ENCODE peak calls at places on chromosomes 16 and 17, in four cellular contexts. One of them, this sample, is unnamed.

GRCh38 chr17:4449736-4450135 is 16.0 kb downstream of the SPNS3 start:
- DNase-seq in WTC11: no peak
- DNase-seq in HepG2: no peak
- DNase-seq in K562: no peak
- DNase-seq in this sample: no peak

GRCh38 chr17:70074236-70074830 is 692 bp upstream of the KCNJ16 start:
- DNase-seq in HepG2: no peak
- DNase-seq in WTC11: no peak
- DNase-seq in K562: no peak
- DNase-seq in this sample: no peak

GRCh38 chr17:73414171-73414955 is 102.6 kb upstream of the CDC42EP4 start:
- DNase-seq in HepG2: no peak
- DNase-seq in K562: no peak
- DNase-seq in WTC11: no peak
- DNase-seq in this sample: no peak

GRCh38 chr16:12801511-12802042 is 2.1 kb downstream of the CPPED1 start:
- DNase-seq in K562: no peak
- DNase-seq in WTC11: no peak
- DNase-seq in HepG2: peak
- DNase-seq in this sample: no peak

GRCh38 chr16:12575288-12575687 is 228.4 kb downstream of the CPPED1 start:
- DNase-seq in HepG2: no peak
- DNase-seq in WTC11: no peak
- DNase-seq in K562: no peak
- DNase-seq in this sample: no peak

GRCh38 chr17:1803280-1803679 is 26.4 kb downstream of the SMYD4 start:
- DNase-seq in HepG2: no peak
- DNase-seq in K562: no peak
- DNase-seq in WTC11: no peak
- DNase-seq in this sample: no peak

GRCh38 chr16:73713817-73714495 is 582.7 kb upstream of the PSMD7 start:
- DNase-seq in K562: peak
- DNase-seq in WTC11: peak
- DNase-seq in HepG2: peak
- DNase-seq in this sample: peak

GRCh38 chr17:50495918-50496317 is 12.3 kb upstream of the MYCBPAP start:
- DNase-seq in K562: no peak
- DNase-seq in HepG2: no peak
- DNase-seq in WTC11: no peak
- DNase-seq in this sample: no peak

GRCh38 chr16:12171206-12171605 is 194.7 kb downstream of the SNX29 start:
- DNase-seq in K562: no peak
- DNase-seq in WTC11: no peak
- DNase-seq in HepG2: no peak
- DNase-seq in this sample: no peak

GRCh38 chr16:51553910-51554309 is 402.8 kb upstream of the SALL1 start:
- DNase-seq in K562: no peak
- DNase-seq in HepG2: no peak
- DNase-seq in WTC11: no peak
- DNase-seq in this sample: no peak

GRCh38 chr17:15293558-15293957 is 28.4 kb upstream of the PMP22 start:
- DNase-seq in HepG2: no peak
- DNase-seq in K562: no peak
- DNase-seq in WTC11: no peak
- DNase-seq in this sample: no peak

GRCh38 chr16:58970775-58971174 is 236.7 kb upstream of the GOT2 start:
- DNase-seq in HepG2: no peak
- DNase-seq in WTC11: no peak
- DNase-seq in K562: no peak
- DNase-seq in this sample: no peak

GRCh38 chr16:53768593-53768992 is 64.6 kb downstream of the FTO start:
- DNase-seq in K562: no peak
- DNase-seq in HepG2: no peak
- DNase-seq in WTC11: no peak
- DNase-seq in this sample: no peak

GRCh38 chr16:23709536-23709935 is 3.5 kb downstream of the ERN2 start:
- DNase-seq in WTC11: no peak
- DNase-seq in K562: no peak
- DNase-seq in HepG2: no peak
- DNase-seq in this sample: no peak

GRCh38 chr17:2958706-2959222 is 104.6 kb downstream of the OR1D5 start:
- DNase-seq in WTC11: no peak
- DNase-seq in HepG2: no peak
- DNase-seq in K562: no peak
- DNase-seq in this sample: no peak

GRCh38 chr17:39083270-39083669 is 68.2 kb downstream of the PLXDC1 start:
- DNase-seq in HepG2: no peak
- DNase-seq in WTC11: no peak
- DNase-seq in K562: no peak
- DNase-seq in this sample: no peak

GRCh38 chr16:3112058-3112880 is at the start of gene ZNF205:
- DNase-seq in WTC11: peak
- DNase-seq in K562: peak
- DNase-seq in HepG2: peak
- DNase-seq in this sample: peak

GRCh38 chr17:47276444-47276843 is 22.8 kb downstream of the ITGB3 start:
- DNase-seq in WTC11: no peak
- DNase-seq in HepG2: no peak
- DNase-seq in K562: no peak
- DNase-seq in this sample: no peak

GRCh38 chr16:86579268-86580062 is 1.1 kb downstream of the FOXL1 start:
- DNase-seq in K562: no peak
- DNase-seq in WTC11: peak
- DNase-seq in HepG2: no peak
- DNase-seq in this sample: no peak

DNA sequence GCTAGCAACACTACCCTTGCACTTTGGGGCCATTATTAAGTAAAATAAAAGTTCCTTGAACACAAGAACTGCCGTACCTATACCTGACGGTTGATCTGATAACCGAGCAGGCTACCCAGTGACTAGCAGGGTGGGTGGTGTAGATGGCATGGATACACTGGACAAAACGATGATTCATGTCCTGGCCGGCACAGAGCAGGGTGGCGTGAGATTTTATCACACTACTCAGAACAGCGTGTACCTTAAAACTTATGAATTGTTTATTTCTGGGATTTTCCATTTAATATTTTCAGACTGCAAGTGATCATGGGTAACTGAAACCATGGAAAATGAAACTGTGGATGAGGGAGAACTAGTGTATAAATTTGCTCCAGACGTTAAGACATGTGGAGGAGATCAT is 41.0 kb upstream of the MSI2 start:
- DNase-seq in WTC11: no peak
- DNase-seq in K562: no peak
- DNase-seq in HepG2: no peak
- DNase-seq in this sample: no peak
- TF ChIP-seq ELF4 in WTC11: no peak
- TF ChIP-seq ELF4 in K562: no peak
- TF ChIP-seq ELF4 in HepG2: no peak
- TF ChIP-seq ELF4 in this sample: no peak

DNA sequence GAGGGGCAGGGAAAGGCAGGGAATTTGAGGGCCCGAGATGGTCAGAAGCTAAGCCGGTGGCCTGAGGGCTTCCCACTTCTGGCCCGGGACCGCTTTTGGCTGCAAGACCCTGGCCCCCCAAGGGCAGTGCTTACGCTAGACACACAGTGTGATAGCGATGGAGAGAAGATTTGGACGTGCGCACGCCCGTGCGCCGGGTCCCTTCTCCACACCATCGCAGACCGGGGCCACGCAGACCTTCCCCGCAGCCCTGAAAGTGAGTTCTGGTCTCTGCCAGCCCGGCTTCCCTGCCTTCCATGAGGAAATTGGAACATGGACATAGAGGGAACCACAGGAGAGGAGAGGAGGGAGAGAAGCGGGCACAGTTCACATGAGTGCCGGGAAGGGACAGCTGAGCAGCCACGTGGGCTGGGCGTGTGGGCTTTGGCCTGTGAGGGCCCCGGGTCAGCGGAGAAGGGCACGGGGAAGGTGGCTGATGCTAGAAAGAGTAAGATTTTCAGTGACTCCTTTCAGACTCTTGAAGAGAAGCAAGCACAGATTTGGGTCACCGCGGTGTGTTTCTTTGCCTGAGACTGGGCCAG is 23.8 kb downstream of the ZFPM1 start:
- DNase-seq in HepG2: no peak
- DNase-seq in K562: no peak
- DNase-seq in WTC11: no peak
- DNase-seq in this sample: no peak
- TF ChIP-seq ELF4 in HepG2: no peak
- TF ChIP-seq ELF4 in K562: no peak
- TF ChIP-seq ELF4 in WTC11: no peak
- TF ChIP-seq ELF4 in this sample: no peak

GRCh38 chr17:77882481-77883212 is 75.9 kb upstream of the TNRC6C start:
- DNase-seq in K562: no peak
- DNase-seq in HepG2: peak
- DNase-seq in WTC11: no peak
- DNase-seq in this sample: no peak
- TF ChIP-seq ELF4 in K562: no peak
- TF ChIP-seq ELF4 in HepG2: no peak
- TF ChIP-seq ELF4 in WTC11: no peak
- TF ChIP-seq ELF4 in this sample: no peak

DNA sequence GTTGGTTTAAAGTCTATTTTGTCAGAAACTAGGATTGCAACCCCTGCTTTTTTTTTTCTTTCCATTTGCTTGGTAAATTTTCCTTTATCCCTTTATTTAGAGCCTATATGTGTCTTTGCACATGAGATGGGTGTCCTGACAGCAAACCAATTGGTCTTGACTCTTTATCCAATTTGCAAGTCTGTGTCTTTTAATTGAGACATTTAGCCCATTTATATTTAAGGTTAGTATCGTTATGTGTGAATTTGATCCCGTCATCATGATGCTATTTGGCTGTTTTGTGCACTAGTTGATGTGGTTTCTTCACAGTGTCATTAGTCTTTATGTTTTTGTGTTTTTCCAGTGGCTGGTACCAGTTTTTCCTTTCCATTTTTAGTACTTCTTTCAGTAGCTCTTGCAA is 127.7 kb upstream of the ZNF267 start:
- DNase-seq in WTC11: no peak
- DNase-seq in K562: no peak
- DNase-seq in HepG2: no peak
- DNase-seq in this sample: no peak
- TF ChIP-seq ELF4 in WTC11: no peak
- TF ChIP-seq ELF4 in K562: no peak
- TF ChIP-seq ELF4 in HepG2: no peak
- TF ChIP-seq ELF4 in this sample: no peak

DNA sequence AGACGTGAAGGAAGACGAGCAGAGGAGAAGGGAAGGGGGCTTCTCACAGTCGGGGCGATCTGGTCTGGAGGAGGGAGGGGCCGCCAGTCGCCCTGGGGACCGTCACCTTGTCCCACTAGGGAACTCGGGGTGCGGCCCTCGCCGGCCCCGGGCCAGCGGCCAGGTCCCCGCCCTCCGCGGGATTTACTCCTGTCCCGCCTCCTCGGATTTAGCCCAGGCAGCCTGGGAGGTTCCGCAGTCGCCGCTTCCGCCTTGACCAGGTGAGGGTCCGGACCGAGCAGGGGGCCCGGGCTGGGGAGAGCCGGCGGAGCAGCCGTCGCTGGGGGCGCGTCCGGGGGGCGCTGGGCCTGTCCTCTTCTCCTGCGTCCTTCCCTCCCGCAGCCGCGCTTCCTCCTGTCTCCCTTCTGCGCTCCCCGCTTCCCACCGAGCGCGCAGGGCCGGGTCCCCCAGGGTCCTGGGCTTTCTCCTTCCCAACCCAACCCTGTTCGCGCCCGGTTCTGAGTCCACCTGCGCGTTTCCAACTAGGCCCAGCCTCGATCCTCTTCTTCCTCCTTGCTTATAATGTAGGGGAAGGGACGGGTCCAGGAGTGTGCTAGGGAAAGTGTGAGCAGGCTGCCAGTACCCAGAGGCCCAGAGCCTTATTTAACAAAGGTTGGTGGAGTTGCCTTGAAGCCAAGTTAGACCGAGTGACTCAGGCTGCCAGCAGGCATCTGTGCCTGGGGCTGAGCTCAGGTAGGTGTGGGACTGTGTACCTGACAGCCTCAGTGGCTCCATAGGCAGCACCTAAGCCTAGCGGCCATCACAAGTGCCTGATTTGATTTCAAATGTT is at the start of gene TNK1:
- DNase-seq in HepG2: peak
- DNase-seq in WTC11: peak
- DNase-seq in K562: peak
- DNase-seq in this sample: no peak
- TF ChIP-seq ELF4 in HepG2: no peak
- TF ChIP-seq ELF4 in WTC11: no peak
- TF ChIP-seq ELF4 in K562: no peak
- TF ChIP-seq ELF4 in this sample: no peak

DNA sequence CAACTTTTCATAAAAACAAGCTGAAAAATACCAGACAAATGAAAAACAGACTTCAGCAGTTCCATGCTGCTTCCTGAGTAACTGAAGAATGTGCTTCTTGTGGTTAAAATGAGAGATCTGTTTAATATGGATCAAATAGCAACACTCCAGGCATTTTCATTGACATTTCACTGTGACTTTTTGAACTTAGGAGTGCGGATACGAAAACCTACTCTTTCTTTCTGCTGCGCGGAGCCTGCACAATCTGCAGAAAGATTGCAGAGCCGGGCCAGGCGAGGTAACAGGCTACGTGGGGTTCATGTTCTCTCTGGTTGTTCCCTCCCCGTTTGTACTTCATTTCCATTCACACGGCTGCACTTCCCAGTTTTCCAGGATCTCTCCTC is 581 bp upstream of the PITPNC1 start:
- DNase-seq in K562: no peak
- DNase-seq in HepG2: no peak
- DNase-seq in WTC11: no peak
- DNase-seq in this sample: no peak
- TF ChIP-seq ELF4 in K562: no peak
- TF ChIP-seq ELF4 in HepG2: no peak
- TF ChIP-seq ELF4 in WTC11: no peak
- TF ChIP-seq ELF4 in this sample: no peak

DNA sequence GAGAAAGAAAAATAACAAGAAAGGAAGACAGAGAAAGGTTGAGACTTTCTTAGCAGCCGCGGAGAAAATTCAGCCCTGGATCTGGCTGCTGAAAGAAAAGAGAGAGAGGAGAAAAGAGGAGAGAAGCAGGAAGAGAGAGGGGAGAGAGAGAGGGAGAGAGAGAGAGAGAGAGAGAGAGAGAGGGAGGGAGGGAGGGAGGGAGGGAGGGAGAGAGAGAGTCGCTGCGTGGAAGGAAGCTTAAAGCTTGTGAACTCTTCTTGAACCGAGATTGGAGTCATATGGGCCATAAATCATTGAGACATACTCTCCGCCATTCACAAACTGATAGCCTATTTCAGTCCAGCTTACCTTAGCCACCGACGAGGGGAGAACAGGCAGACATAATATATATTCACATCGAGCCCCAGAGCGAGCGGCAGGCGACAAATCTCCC is 10.3 kb upstream of the HOXB2 start:
- DNase-seq in K562: no peak
- DNase-seq in HepG2: no peak
- DNase-seq in WTC11: no peak
- DNase-seq in this sample: peak
- TF ChIP-seq ELF4 in K562: no peak
- TF ChIP-seq ELF4 in HepG2: no peak
- TF ChIP-seq ELF4 in WTC11: no peak
- TF ChIP-seq ELF4 in this sample: no peak

GRCh38 chr17:28394717-28395116 is 11.3 kb downstream of the SLC46A1 start:
- DNase-seq in WTC11: no peak
- DNase-seq in K562: no peak
- DNase-seq in HepG2: no peak
- DNase-seq in this sample: no peak
- TF ChIP-seq ELF4 in WTC11: no peak
- TF ChIP-seq ELF4 in K562: peak
- TF ChIP-seq ELF4 in HepG2: no peak
- TF ChIP-seq ELF4 in this sample: no peak

GRCh38 chr16:25095636-25096035 is 15.9 kb upstream of the LCMT1 start:
- DNase-seq in WTC11: no peak
- DNase-seq in K562: no peak
- DNase-seq in HepG2: no peak
- DNase-seq in this sample: no peak
- TF ChIP-seq ELF4 in WTC11: no peak
- TF ChIP-seq ELF4 in K562: no peak
- TF ChIP-seq ELF4 in HepG2: no peak
- TF ChIP-seq ELF4 in this sample: no peak

This sample was measured in HEK293T.